ENCODE peak calls at places on chromosomes 11 and 22, in five cellular contexts. One of them, this sample, is unnamed.

GRCh38 chr11:78313181-78313788 is 104.3 kb downstream of the GAB2 start:
- DNase-seq in activated naive CD4-positive, alpha-beta T cell treated with anti-CD3 and anti-CD28 coated beads, Interleukin-2, amount 10 ng/mL, durations not matched to agents 7 days and 5 days: no peak
- DNase-seq in stimulated activated CD4-positive, alpha-beta T cell treated with anti-CD3 and anti-CD28 coated beads, Interleukin-15, amount 100 ng/mL, for 24 hours: no peak
- DNase-seq in cardiac fibroblast: peak
- DNase-seq in H9: no peak
- DNase-seq in this sample: peak

GRCh38 chr11:130675456-130675855 is 227.0 kb downstream of the ADAMTS15 start:
- DNase-seq in cardiac fibroblast: peak
- DNase-seq in stimulated activated CD4-positive, alpha-beta T cell treated with anti-CD3 and anti-CD28 coated beads, Interleukin-15, amount 100 ng/mL, for 24 hours: no peak
- DNase-seq in activated naive CD4-positive, alpha-beta T cell treated with anti-CD3 and anti-CD28 coated beads, Interleukin-2, amount 10 ng/mL, durations not matched to agents 7 days and 5 days: no peak
- DNase-seq in H9: no peak
- DNase-seq in this sample: no peak

GRCh38 chr22:43203471-43203981 is 16.6 kb upstream of the TTLL12 start:
- DNase-seq in cardiac fibroblast: no peak
- DNase-seq in activated naive CD4-positive, alpha-beta T cell treated with anti-CD3 and anti-CD28 coated beads, Interleukin-2, amount 10 ng/mL, durations not matched to agents 7 days and 5 days: no peak
- DNase-seq in H9: peak
- DNase-seq in stimulated activated CD4-positive, alpha-beta T cell treated with anti-CD3 and anti-CD28 coated beads, Interleukin-15, amount 100 ng/mL, for 24 hours: no peak
- DNase-seq in this sample: no peak

GRCh38 chr22:28674121-28674563 is 5.5 kb downstream of the TTC28 start:
- DNase-seq in H9: no peak
- DNase-seq in activated naive CD4-positive, alpha-beta T cell treated with anti-CD3 and anti-CD28 coated beads, Interleukin-2, amount 10 ng/mL, durations not matched to agents 7 days and 5 days: peak
- DNase-seq in stimulated activated CD4-positive, alpha-beta T cell treated with anti-CD3 and anti-CD28 coated beads, Interleukin-15, amount 100 ng/mL, for 24 hours: peak
- DNase-seq in cardiac fibroblast: peak
- DNase-seq in this sample: no peak

GRCh38 chr11:15034687-15035267 is 38.6 kb upstream of the CALCB start:
- DNase-seq in cardiac fibroblast: no peak
- DNase-seq in activated naive CD4-positive, alpha-beta T cell treated with anti-CD3 and anti-CD28 coated beads, Interleukin-2, amount 10 ng/mL, durations not matched to agents 7 days and 5 days: no peak
- DNase-seq in stimulated activated CD4-positive, alpha-beta T cell treated with anti-CD3 and anti-CD28 coated beads, Interleukin-15, amount 100 ng/mL, for 24 hours: no peak
- DNase-seq in H9: peak
- DNase-seq in this sample: no peak

GRCh38 chr22:25141994-25142620 is 57.6 kb upstream of the CRYBB3 start:
- DNase-seq in stimulated activated CD4-positive, alpha-beta T cell treated with anti-CD3 and anti-CD28 coated beads, Interleukin-15, amount 100 ng/mL, for 24 hours: no peak
- DNase-seq in H9: peak
- DNase-seq in activated naive CD4-positive, alpha-beta T cell treated with anti-CD3 and anti-CD28 coated beads, Interleukin-2, amount 10 ng/mL, durations not matched to agents 7 days and 5 days: no peak
- DNase-seq in cardiac fibroblast: no peak
- DNase-seq in this sample: no peak

GRCh38 chr22:36644333-36644757 is 59.2 kb downstream of the CACNG2 start:
- DNase-seq in cardiac fibroblast: peak
- DNase-seq in H9: peak
- DNase-seq in stimulated activated CD4-positive, alpha-beta T cell treated with anti-CD3 and anti-CD28 coated beads, Interleukin-15, amount 100 ng/mL, for 24 hours: peak
- DNase-seq in activated naive CD4-positive, alpha-beta T cell treated with anti-CD3 and anti-CD28 coated beads, Interleukin-2, amount 10 ng/mL, durations not matched to agents 7 days and 5 days: peak
- DNase-seq in this sample: no peak

GRCh38 chr22:39150848-39151215 is 1.6 kb downstream of the CBX7 start:
- DNase-seq in stimulated activated CD4-positive, alpha-beta T cell treated with anti-CD3 and anti-CD28 coated beads, Interleukin-15, amount 100 ng/mL, for 24 hours: no peak
- DNase-seq in H9: no peak
- DNase-seq in activated naive CD4-positive, alpha-beta T cell treated with anti-CD3 and anti-CD28 coated beads, Interleukin-2, amount 10 ng/mL, durations not matched to agents 7 days and 5 days: no peak
- DNase-seq in cardiac fibroblast: no peak
- DNase-seq in this sample: no peak

GRCh38 chr11:101478587-101479375 is 105.0 kb downstream of the TRPC6 start:
- DNase-seq in stimulated activated CD4-positive, alpha-beta T cell treated with anti-CD3 and anti-CD28 coated beads, Interleukin-15, amount 100 ng/mL, for 24 hours: no peak
- DNase-seq in activated naive CD4-positive, alpha-beta T cell treated with anti-CD3 and anti-CD28 coated beads, Interleukin-2, amount 10 ng/mL, durations not matched to agents 7 days and 5 days: no peak
- DNase-seq in cardiac fibroblast: no peak
- DNase-seq in H9: peak
- DNase-seq in this sample: no peak

GRCh38 chr11:124538019-124538418 is 5.4 kb downstream of the OR8B12 start:
- DNase-seq in H9: no peak
- DNase-seq in cardiac fibroblast: peak
- DNase-seq in activated naive CD4-positive, alpha-beta T cell treated with anti-CD3 and anti-CD28 coated beads, Interleukin-2, amount 10 ng/mL, durations not matched to agents 7 days and 5 days: no peak
- DNase-seq in stimulated activated CD4-positive, alpha-beta T cell treated with anti-CD3 and anti-CD28 coated beads, Interleukin-15, amount 100 ng/mL, for 24 hours: no peak
- DNase-seq in this sample: no peak